ENCODE peak calls at places on chromosomes 5 and 9, in four cellular contexts. U is left ventricle myocardium inferior, Y is colonic mucosa, D is aorta. K is an unnamed sample.

GRCh38 chr5:98524796-98525195 is 248.7 kb upstream of the RGMB start:
- DNase-seq in U (no peak), Y (no peak), D (no peak), K (no peak)

GRCh38 chr5:978051-978450 is 30.6 kb upstream of the NKD2 start:
- DNase-seq in U (no peak), Y (no peak), D (no peak), K (no peak)

GRCh38 chr5:128988476-128988875 is 23.2 kb downstream of the SLC27A6 start:
- DNase-seq in U (no peak), Y (no peak), D (no peak), K (no peak)

GRCh38 chr5:90161399-90161798 is 248.2 kb downstream of the CETN3 start:
- DNase-seq in U (peak; percentile 29), Y (no peak), D (no peak), K (no peak)

GRCh38 chr9:36603006-36603405 is 30.3 kb downstream of the MELK start:
- DNase-seq in U (no peak), Y (no peak), D (no peak), K (no peak)

GRCh38 chr9:71816782-71817549 is 48.7 kb upstream of the CEMIP2 start:
- DNase-seq in U (no peak), Y (no peak), D (no peak), K (no peak)

GRCh38 chr5:157562111-157562581 is 13.4 kb downstream of the ADAM19 start:
- DNase-seq in U (peak; percentile 84), Y (no peak), D (peak; percentile 91), K (no peak)

GRCh38 chr9:138051586-138052321 is 174.2 kb downstream of the CACNA1B start:
- DNase-seq in U (no peak), Y (peak; percentile 6), D (peak; percentile 68), K (no peak)

GRCh38 chr9:90966475-90967150 is 165.0 kb downstream of the SYK start:
- DNase-seq in U (no peak), Y (no peak), D (no peak), K (no peak)

GRCh38 chr5:127909078-127909477 is 174.5 kb upstream of the SLC12A2 start:
- DNase-seq in U (no peak), Y (peak; percentile 57), D (no peak), K (no peak)

GRCh38 chr5:163162645-163163044 is 274.8 kb upstream of the CCNG1 start:
- DNase-seq in U (no peak), Y (no peak), D (no peak), K (no peak)

GRCh38 chr5:20678814-20679298 is 690.9 kb upstream of the CDH18 start:
- DNase-seq in U (no peak), Y (no peak), D (no peak), K (no peak)

GRCh38 chr5:127936439-127936972 is 147.1 kb upstream of the SLC12A2 start:
- DNase-seq in U (no peak), Y (no peak), D (no peak), K (no peak)

GRCh38 chr5:150434502-150434901 is 15.0 kb downstream of the RPS14 start:
- DNase-seq in U (no peak), Y (no peak), D (no peak), K (no peak)

GRCh38 chr9:79955300-79955699 is 383.5 kb downstream of the TLE4 start:
- DNase-seq in U (no peak), Y (no peak), D (no peak), K (no peak)

GRCh38 chr9:136086951-136087740 is 7.9 kb downstream of the NACC2 start:
- DNase-seq in U (peak; percentile 13), Y (no peak), D (peak; percentile 71), K (no peak)

GRCh38 chr5:92704590-92704989 is 876.4 kb downstream of the NR2F1-AS1 start:
- DNase-seq in U (no peak), Y (no peak), D (no peak), K (no peak)

GRCh38 chr5:132456553-132457361 is 33.8 kb downstream of the IRF1 start:
- DNase-seq in U (peak; percentile 56), Y (no peak), D (peak; percentile 83), K (no peak)

GRCh38 chr5:172887735-172888134 is 53.7 kb downstream of the ERGIC1 start:
- DNase-seq in U (no peak), Y (no peak), D (peak; percentile 82), K (no peak)

GRCh38 chr5:166758151-166758550 is 1533.3 kb upstream of the WWC1 start:
- DNase-seq in U (no peak), Y (no peak), D (no peak), K (no peak)

GRCh38 chr5:17118631-17119030 is 98.8 kb upstream of the BASP1 start:
- DNase-seq in U (no peak), Y (peak; percentile 67), D (no peak), K (no peak)

GRCh38 chr5:3999929-4000328 is 404.3 kb downstream of the IRX1 start:
- DNase-seq in U (no peak), Y (no peak), D (no peak), K (no peak)

GRCh38 chr5:23305055-23305454 is 202.4 kb upstream of the PRDM9 start:
- DNase-seq in U (no peak), Y (no peak), D (no peak), K (no peak)

GRCh38 chr5:168114444-168115017 is 176.9 kb upstream of the WWC1 start:
- DNase-seq in U (peak; percentile 28), Y (peak; percentile 83), D (no peak), K (peak; percentile 28)

GRCh38 chr5:135462304-135462703 is 10.2 kb upstream of the TIFAB start:
- DNase-seq in U (no peak), Y (peak; percentile 51), D (peak; percentile 35), K (peak; percentile 37)

GRCh38 chr5:179974946-179975712 is 67.4 kb upstream of the TBC1D9B start:
- DNase-seq in U (no peak), Y (peak; percentile 61), D (no peak), K (no peak)

GRCh38 chr5:1073239-1074102 is 38.4 kb downstream of the SLC12A7 start:
- DNase-seq in U (no peak), Y (peak; percentile 58), D (no peak), K (no peak)

GRCh38 chr9:129307227-129307970 is 129.3 kb upstream of the IER5L start:
- DNase-seq in U (no peak), Y (no peak), D (no peak), K (no peak)

GRCh38 chr9:25658587-25658986 is 19.7 kb downstream of the TUSC1 start:
- DNase-seq in U (no peak), Y (no peak), D (no peak), K (no peak)

GRCh38 chr9:101509572-101509971 is 24.1 kb upstream of the RNF20 start:
- DNase-seq in U (no peak), Y (no peak), D (no peak), K (no peak)

GRCh38 chr9:127980056-127980705 is 608 bp downstream of the EEIG1 start:
- DNase-seq in U (no peak), Y (peak; percentile 72), D (peak; percentile 82), K (no peak)

GRCh38 chr9:70085241-70085640 is 41.6 kb downstream of the MAMDC2 start:
- DNase-seq in U (no peak), Y (no peak), D (no peak), K (no peak)

GRCh38 chr5:35393901-35394300 is 163.6 kb upstream of the PRLR start:
- DNase-seq in U (no peak), Y (no peak), D (no peak), K (no peak)

GRCh38 chr5:39283231-39283818 is 64.0 kb upstream of the FYB1 start:
- DNase-seq in U (no peak), Y (peak; percentile 63), D (no peak), K (peak; percentile 56)

GRCh38 chr9:132239999-132240859 is 78.4 kb downstream of the NTNG2 start:
- DNase-seq in U (no peak), Y (no peak), D (peak; percentile 72), K (no peak)

GRCh38 chr5:74772359-74772758 is 5.3 kb downstream of the NSA2 start:
- DNase-seq in U (no peak), Y (no peak), D (no peak), K (peak; percentile 34)

GRCh38 chr5:151171521-151171920 is 13.9 kb upstream of the ANXA6 start:
- DNase-seq in U (no peak), Y (no peak), D (no peak), K (no peak)

GRCh38 chr5:132190161-132190817 is 37.4 kb downstream of the P4HA2 start:
- DNase-seq in U (no peak), Y (no peak), D (no peak), K (peak; percentile 36)

GRCh38 chr5:176547811-176548210 is 1.3 kb upstream of the CDHR2 start:
- DNase-seq in U (no peak), Y (peak; percentile 83), D (no peak), K (no peak)

GRCh38 chr9:127194881-127195713 is 69.5 kb upstream of the GARNL3 start:
- DNase-seq in U (peak; percentile 9), Y (no peak), D (peak; percentile 50), K (no peak)

GRCh38 chr5:181242031-181242451 is 1.7 kb downstream of the RACK1 start:
- DNase-seq in U (no peak), Y (no peak), D (peak; percentile 40), K (no peak)
- H3K4me3 ChIP-seq in U (peak overlapping the region; percentile 94), Y (peak overlapping the region; percentile 63), D (no peak overlapping the region), K (peak overlapping the region; percentile 96)

DNA sequence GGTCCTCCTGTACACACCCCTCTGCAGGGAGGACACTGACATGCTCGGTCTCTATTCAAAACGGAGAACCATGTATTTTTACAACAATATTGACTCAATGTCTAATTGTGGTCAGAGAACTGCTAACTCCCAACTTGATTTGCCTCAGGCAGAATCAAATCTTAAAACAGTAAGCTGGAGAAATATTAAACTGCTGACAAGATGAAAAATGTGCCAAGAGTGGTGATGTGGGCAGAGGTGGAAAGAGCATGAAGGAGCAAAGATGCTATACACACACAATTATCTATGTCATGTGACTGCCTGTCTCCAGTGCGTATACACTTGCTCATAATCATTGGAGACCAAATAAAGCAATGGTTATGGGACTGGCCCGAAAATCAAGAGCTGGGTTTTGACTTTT is 556.1 kb upstream of the ZNF608 start:
- DNase-seq in U (no peak), Y (no peak), D (no peak), K (no peak)
- H3K4me3 ChIP-seq in U (no peak overlapping the region), Y (no peak overlapping the region), D (no peak overlapping the region), K (no peak overlapping the region)

DNA sequence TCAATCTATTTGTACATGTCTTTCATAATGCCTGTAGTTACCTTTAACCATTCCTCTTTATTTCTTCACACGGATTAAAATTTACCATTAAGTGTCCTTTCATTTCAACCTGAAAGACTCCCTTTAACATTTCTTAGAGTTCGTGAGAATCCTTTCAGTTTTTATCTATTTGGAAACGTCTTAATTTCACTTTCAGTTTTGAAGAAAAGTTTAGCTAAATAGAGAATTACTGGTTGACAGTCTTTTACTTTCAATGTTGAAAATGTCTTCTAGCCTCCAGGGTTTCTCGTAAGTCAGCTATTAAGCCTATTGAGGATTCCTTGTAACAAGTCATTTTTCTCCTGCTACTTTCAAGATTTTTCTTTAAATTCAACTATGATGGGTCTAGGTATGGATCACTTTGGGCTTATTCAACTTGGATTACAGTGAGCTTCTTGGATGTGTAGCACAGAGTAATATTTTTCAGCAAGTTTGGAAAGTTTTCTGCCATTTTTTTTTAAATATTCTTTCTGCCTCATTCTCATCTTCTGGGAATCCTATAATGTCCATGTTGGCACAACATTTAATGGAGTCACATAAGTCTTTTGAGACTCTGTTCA is 48.5 kb downstream of the RFX3 start:
- DNase-seq in U (no peak), Y (no peak), D (no peak), K (no peak)
- H3K4me3 ChIP-seq in U (no peak overlapping the region), Y (no peak overlapping the region), D (no peak overlapping the region), K (no peak overlapping the region)

DNA sequence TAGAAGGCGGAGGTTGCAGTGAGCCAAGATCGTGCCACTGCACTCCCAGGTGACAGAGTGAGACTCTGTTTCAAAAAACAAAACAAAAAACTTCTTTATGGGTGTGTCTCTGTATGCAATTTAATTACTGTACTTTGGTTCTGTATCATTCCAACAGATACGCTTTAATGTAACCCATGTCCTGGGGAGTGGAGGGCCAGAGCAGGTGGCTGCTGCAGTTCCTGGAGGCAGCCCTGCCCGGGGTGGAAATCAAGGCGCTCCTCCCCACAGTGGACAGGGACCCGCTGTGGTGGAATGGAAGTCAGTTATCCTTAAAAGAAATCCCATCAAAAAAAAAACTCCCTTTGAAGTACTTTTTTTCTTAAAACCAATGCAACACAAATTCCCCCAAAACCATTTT is 1.9 kb downstream of the DAP start:
- DNase-seq in U (no peak), Y (peak; percentile 67), D (no peak), K (no peak)
- H3K4me3 ChIP-seq in U (no peak overlapping the region), Y (no peak overlapping the region), D (no peak overlapping the region), K (no peak overlapping the region)